ENCODE peak calls at places on chromosomes 7 and 10, in six cellular contexts. C is GM12864; M is right atrium auricular region; N is CD4-positive, alpha-beta T cell; Z is GM12865; G is mesothelial cell of epicardium. H is an unnamed sample.

GRCh38 chr7:150399861-150400778 is 21.0 kb downstream of the ZNF775 start:
- DNase-seq in G (no peak), N (no peak), M (no peak), C (no peak), Z (no peak), H (no peak)

GRCh38 chr7:91112902-91113321 is 151.3 kb upstream of the FZD1 start:
- DNase-seq in N (no peak), C (no peak), M (no peak), Z (no peak), G (no peak), H (no peak)

GRCh38 chr7:88357794-88358533 is 51.3 kb upstream of the STEAP4 start:
- DNase-seq in M (no peak), C (no peak), N (no peak), Z (peak; percentile 39), G (no peak), H (no peak)

GRCh38 chr10:35493196-35494118 is 111.7 kb upstream of the GJD4 start:
- DNase-seq in C (no peak), Z (no peak), G (no peak), M (no peak), N (no peak), H (no peak)

GRCh38 chr7:2639151-2639993 is 7.6 kb downstream of the TTYH3 start:
- DNase-seq in G (no peak), N (no peak), Z (no peak), M (no peak), C (no peak), H (no peak)

GRCh38 chr7:1626769-1627168 is 43.3 kb upstream of the ELFN1 start:
- DNase-seq in M (no peak), N (no peak), C (no peak), Z (no peak), G (no peak), H (no peak)

GRCh38 chr7:28714452-28715120 is 243.5 kb downstream of the TRIL start:
- DNase-seq in N (no peak), C (no peak), M (no peak), G (no peak), Z (no peak), H (no peak)

GRCh38 chr10:70656489-70656888 is 15.8 kb upstream of the ADAMTS14 start:
- DNase-seq in M (no peak), Z (peak; percentile 78), N (no peak), G (no peak), C (peak; percentile 47), H (no peak)

GRCh38 chr10:36779238-36779846 is 346.1 kb upstream of the ANKRD30A start:
- DNase-seq in G (peak; percentile 44), M (no peak), Z (no peak), N (no peak), C (no peak), H (no peak)

GRCh38 chr7:14551326-14551725 is 351.2 kb downstream of the DGKB start:
- DNase-seq in G (no peak), N (no peak), Z (no peak), C (no peak), M (no peak), H (no peak)

GRCh38 chr10:128050937-128051336 is 75.3 kb downstream of the MKI67 start:
- DNase-seq in G (no peak), M (no peak), C (no peak), Z (no peak), N (no peak), H (no peak)

GRCh38 chr10:130196511-130197487 is 60.6 kb downstream of the GLRX3 start:
- DNase-seq in N (no peak), C (no peak), G (no peak), Z (no peak), M (no peak), H (no peak)

GRCh38 chr10:130202984-130203617 is 66.9 kb downstream of the GLRX3 start:
- DNase-seq in C (no peak), G (no peak), Z (no peak), M (no peak), N (no peak), H (no peak)

GRCh38 chr10:130203626-130204025 is 67.4 kb downstream of the GLRX3 start:
- DNase-seq in C (no peak), G (no peak), M (no peak), N (no peak), Z (no peak), H (no peak)

GRCh38 chr10:130201043-130201380 is 64.8 kb downstream of the GLRX3 start:
- DNase-seq in C (no peak), N (no peak), G (no peak), Z (no peak), M (no peak), H (no peak)

GRCh38 chr10:130200156-130201042 is 64.2 kb downstream of the GLRX3 start:
- DNase-seq in C (no peak), N (no peak), Z (no peak), M (no peak), G (no peak), H (no peak)
- TF ChIP-seq CTCF in C (no peak), N (no peak), Z (no peak), M (no peak), G (no peak), H (no peak)

GRCh38 chr10:48698971-48699627 is 14.4 kb downstream of the WDFY4 start:
- DNase-seq in C (no peak), Z (no peak), N (no peak), G (no peak), M (no peak), H (no peak)

GRCh38 chr10:48700071-48700470 is 15.4 kb downstream of the WDFY4 start:
- DNase-seq in N (no peak), Z (no peak), C (no peak), M (peak; percentile 23), G (no peak), H (no peak)

GRCh38 chr10:48701941-48702340 is 17.3 kb downstream of the WDFY4 start:
- DNase-seq in M (peak; percentile 34), C (no peak), Z (no peak), N (no peak), G (no peak), H (no peak)

GRCh38 chr10:48700493-48700892 is 15.8 kb downstream of the WDFY4 start:
- DNase-seq in M (peak; percentile 26), G (no peak), C (no peak), N (no peak), Z (no peak), H (no peak)

DNA sequence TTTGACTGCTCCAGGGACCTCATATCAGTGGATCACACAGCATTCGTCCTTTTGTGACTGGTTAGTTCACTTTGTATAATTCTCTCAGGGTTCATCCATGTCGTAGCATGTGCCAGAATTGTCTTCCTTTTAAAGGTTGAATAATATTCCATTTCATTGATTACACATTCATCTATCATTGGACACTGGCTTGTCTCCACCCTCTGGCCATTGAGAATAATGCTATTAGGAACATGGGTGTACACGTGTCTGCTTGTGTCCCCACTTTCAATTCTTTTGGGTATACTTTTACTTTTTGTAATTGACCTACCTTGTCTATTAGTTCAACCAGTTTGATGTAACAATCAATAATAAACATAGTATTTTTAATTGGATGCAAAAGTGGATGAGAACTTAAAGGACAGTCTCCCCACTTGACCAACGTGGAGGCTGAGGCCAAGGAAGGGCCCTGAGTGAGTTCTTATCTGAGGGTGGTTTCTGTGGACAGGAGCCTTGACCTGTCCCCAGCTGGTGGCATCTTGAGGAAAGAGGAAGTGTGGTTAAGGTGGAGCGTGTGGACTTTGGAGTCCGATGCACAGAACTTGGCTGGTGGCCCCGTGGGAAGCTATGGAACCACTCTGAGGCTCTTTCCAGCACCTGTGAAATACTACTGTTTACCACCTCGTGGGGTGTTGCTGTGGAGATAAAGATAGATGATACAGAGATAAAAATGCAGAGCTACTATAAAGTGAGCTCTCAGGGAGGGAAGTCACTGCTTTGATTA is 16.6 kb downstream of the WDFY4 start:
- DNase-seq in M (peak; percentile 23), Z (peak; percentile 39), N (no peak), C (no peak), G (no peak), H (no peak)
- TF ChIP-seq CTCF in M (no peak), Z (peak; percentile 28), N (no peak), C (peak; percentile 30), G (no peak), H (no peak)

DNA sequence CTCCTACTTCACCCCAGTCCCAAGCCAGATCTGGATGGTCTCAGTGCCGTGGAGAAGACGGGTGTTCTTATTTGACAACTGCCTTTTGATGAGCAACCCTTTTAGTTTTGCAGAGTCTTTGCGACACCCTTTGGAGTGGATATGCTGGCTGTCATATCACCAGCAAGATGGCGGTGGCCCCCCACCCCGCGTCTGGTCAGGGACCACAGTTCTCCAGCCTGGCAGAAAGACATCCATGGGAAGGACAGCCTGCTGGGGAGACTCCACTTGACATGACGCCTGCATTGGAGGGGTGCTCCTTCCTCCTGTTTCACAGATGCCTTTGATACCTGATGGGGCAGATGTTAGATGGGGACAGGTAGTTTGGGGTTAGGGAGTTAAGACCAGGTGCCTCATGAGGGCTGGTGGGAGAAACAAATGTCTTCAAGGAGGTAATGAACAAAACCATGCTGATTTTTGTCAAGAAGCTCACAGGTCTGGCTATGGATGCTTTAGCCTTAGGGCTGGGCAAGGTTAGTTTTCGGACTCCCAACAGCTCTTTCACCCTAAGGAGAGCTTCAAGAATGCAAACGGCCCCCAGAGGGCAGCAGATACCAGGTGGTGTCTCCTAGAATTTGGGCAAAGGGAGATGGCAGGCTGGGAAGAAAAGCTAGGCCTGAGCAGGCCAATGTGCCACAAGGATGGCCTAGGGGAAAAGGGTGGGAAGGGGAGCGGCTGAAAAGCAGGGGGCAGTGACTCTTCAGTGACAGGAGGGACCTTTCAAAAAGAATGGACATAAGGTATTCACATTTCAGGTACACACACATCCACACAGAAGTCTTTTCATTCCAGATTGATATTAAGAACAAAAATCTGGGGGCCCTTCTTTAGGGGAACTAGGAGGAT is 95.2 kb downstream of the CLEC2L start:
- DNase-seq in M (no peak), Z (peak; percentile 31), C (no peak), N (peak; percentile 50), G (no peak), H (no peak)
- TF ChIP-seq CTCF in M (peak; percentile 15), Z (peak; percentile 35), C (peak; percentile 56), N (peak; percentile 64), G (no peak), H (no peak)

DNA sequence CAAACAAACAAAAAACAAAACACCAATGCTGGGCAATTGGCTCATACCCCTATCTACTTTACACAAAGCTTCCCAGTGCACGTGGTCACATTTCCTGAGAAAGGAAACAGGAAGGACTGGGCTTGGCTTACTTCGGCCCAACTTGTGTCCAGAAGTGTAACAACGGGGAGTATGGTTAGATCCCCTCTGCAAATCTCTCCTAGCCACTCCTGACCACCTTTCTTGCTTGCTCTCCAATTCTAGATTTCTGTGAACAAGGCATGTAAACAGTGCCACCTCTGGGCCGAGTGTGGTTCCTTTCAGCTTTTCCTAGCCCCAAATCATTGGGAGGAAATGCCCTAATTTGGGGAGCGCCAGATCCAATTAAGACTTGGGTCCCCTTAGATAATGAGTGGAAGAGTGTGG is 21.0 kb upstream of the FRAT2 start:
- DNase-seq in G (no peak), M (no peak), N (no peak), Z (no peak), C (no peak), H (no peak)
- TF ChIP-seq CTCF in G (no peak), M (peak; percentile 25), N (peak; percentile 53), Z (peak; percentile 18), C (peak; percentile 10), H (no peak)

H was measured in activated B cell treated with CpG ODN at 0.5 μM for 24 hours.